ENCODE peak calls at places on chromosomes 4 and X, in nine cellular contexts. One of them, this sample, is unnamed. For H3K4me1 and H3K36me3, the result is how much of the 10 kb centered on the place peaks cover.

GRCh38 chr4:159006202-159006601 is 96.7 kb upstream of the RAPGEF2 start:
- DNase-seq in tibial artery: no peak
- DNase-seq in mammary epithelial cell: peak
- DNase-seq in colonic mucosa: peak
- DNase-seq in K562: no peak
- DNase-seq in CD8-positive, alpha-beta T cell: no peak
- DNase-seq in fibroblast of lung: peak
- DNase-seq in pancreas: no peak
- DNase-seq in SK-N-SH: no peak
- DNase-seq in this sample: no peak

GRCh38 chr4:107183155-107183774 is 147.2 kb upstream of the DKK2 start:
- DNase-seq in fibroblast of lung: peak
- DNase-seq in SK-N-SH: peak
- DNase-seq in pancreas: no peak
- DNase-seq in mammary epithelial cell: peak
- DNase-seq in colonic mucosa: peak
- DNase-seq in K562: peak
- DNase-seq in CD8-positive, alpha-beta T cell: no peak
- DNase-seq in tibial artery: no peak
- DNase-seq in this sample: peak

GRCh38 chr4:82382756-82383155 is 9.0 kb upstream of the HNRNPD start:
- DNase-seq in pancreas: no peak
- DNase-seq in colonic mucosa: no peak
- DNase-seq in SK-N-SH: no peak
- DNase-seq in tibial artery: no peak
- DNase-seq in K562: no peak
- DNase-seq in CD8-positive, alpha-beta T cell: no peak
- DNase-seq in mammary epithelial cell: no peak
- DNase-seq in fibroblast of lung: no peak
- DNase-seq in this sample: no peak

GRCh38 chr4:109559983-109560686 is at the start of gene MCUB:
- DNase-seq in fibroblast of lung: peak
- DNase-seq in CD8-positive, alpha-beta T cell: peak
- DNase-seq in colonic mucosa: peak
- DNase-seq in tibial artery: peak
- DNase-seq in mammary epithelial cell: peak
- DNase-seq in SK-N-SH: peak
- DNase-seq in K562: peak
- DNase-seq in pancreas: peak
- DNase-seq in this sample: peak

GRCh38 chrX:130082244-130083106 is 27.8 kb downstream of the ELF4 start:
- DNase-seq in pancreas: no peak
- DNase-seq in K562: peak
- DNase-seq in fibroblast of lung: no peak
- DNase-seq in SK-N-SH: no peak
- DNase-seq in colonic mucosa: no peak
- DNase-seq in CD8-positive, alpha-beta T cell: peak
- DNase-seq in tibial artery: peak
- DNase-seq in mammary epithelial cell: no peak
- DNase-seq in this sample: no peak

GRCh38 chr4:140937866-140938265 is 181.7 kb upstream of the TBC1D9 start:
- DNase-seq in pancreas: no peak
- DNase-seq in tibial artery: no peak
- DNase-seq in CD8-positive, alpha-beta T cell: no peak
- DNase-seq in SK-N-SH: peak
- DNase-seq in fibroblast of lung: peak
- DNase-seq in K562: no peak
- DNase-seq in colonic mucosa: no peak
- DNase-seq in mammary epithelial cell: no peak
- DNase-seq in this sample: no peak

GRCh38 chr4:168993724-168994510 is 16.1 kb downstream of the CBR4 start:
- DNase-seq in fibroblast of lung: peak
- DNase-seq in SK-N-SH: no peak
- DNase-seq in colonic mucosa: no peak
- DNase-seq in mammary epithelial cell: peak
- DNase-seq in K562: no peak
- DNase-seq in tibial artery: no peak
- DNase-seq in CD8-positive, alpha-beta T cell: no peak
- DNase-seq in pancreas: no peak
- DNase-seq in this sample: no peak

GRCh38 chrX:136262812-136263315 is 11.7 kb upstream of the MAP7D3 start:
- DNase-seq in mammary epithelial cell: no peak
- DNase-seq in tibial artery: no peak
- DNase-seq in fibroblast of lung: no peak
- DNase-seq in pancreas: no peak
- DNase-seq in K562: no peak
- DNase-seq in CD8-positive, alpha-beta T cell: no peak
- DNase-seq in SK-N-SH: no peak
- DNase-seq in colonic mucosa: no peak
- DNase-seq in this sample: no peak

GRCh38 chr4:73303711-73304110 is 45.1 kb upstream of the ANKRD17 start:
- DNase-seq in mammary epithelial cell: no peak
- DNase-seq in fibroblast of lung: no peak
- DNase-seq in CD8-positive, alpha-beta T cell: no peak
- DNase-seq in colonic mucosa: no peak
- DNase-seq in K562: no peak
- DNase-seq in SK-N-SH: no peak
- DNase-seq in pancreas: no peak
- DNase-seq in tibial artery: no peak
- DNase-seq in this sample: no peak

GRCh38 chr4:127634181-127634580 is 1.4 kb downstream of the INTU start:
- DNase-seq in pancreas: no peak
- DNase-seq in colonic mucosa: no peak
- DNase-seq in mammary epithelial cell: no peak
- DNase-seq in tibial artery: no peak
- DNase-seq in CD8-positive, alpha-beta T cell: no peak
- DNase-seq in fibroblast of lung: peak
- DNase-seq in K562: no peak
- DNase-seq in SK-N-SH: no peak
- DNase-seq in this sample: no peak

GRCh38 chr4:39908284-39908683 is 69.4 kb downstream of the PDS5A start:
- DNase-seq in K562: no peak
- DNase-seq in colonic mucosa: no peak
- DNase-seq in SK-N-SH: no peak
- DNase-seq in fibroblast of lung: peak
- DNase-seq in tibial artery: no peak
- DNase-seq in pancreas: no peak
- DNase-seq in mammary epithelial cell: no peak
- DNase-seq in CD8-positive, alpha-beta T cell: no peak
- DNase-seq in this sample: no peak

GRCh38 chr4:183960912-183961569 is 55.9 kb downstream of the STOX2 start:
- DNase-seq in colonic mucosa: no peak
- DNase-seq in mammary epithelial cell: no peak
- DNase-seq in pancreas: peak
- DNase-seq in tibial artery: no peak
- DNase-seq in CD8-positive, alpha-beta T cell: no peak
- DNase-seq in fibroblast of lung: no peak
- DNase-seq in SK-N-SH: no peak
- DNase-seq in K562: no peak
- DNase-seq in this sample: no peak

GRCh38 chrX:28639502-28639901 is 52.3 kb downstream of the IL1RAPL1 start:
- DNase-seq in colonic mucosa: no peak
- DNase-seq in SK-N-SH: no peak
- DNase-seq in CD8-positive, alpha-beta T cell: no peak
- DNase-seq in pancreas: no peak
- DNase-seq in K562: no peak
- DNase-seq in tibial artery: no peak
- DNase-seq in fibroblast of lung: peak
- DNase-seq in mammary epithelial cell: peak
- DNase-seq in this sample: no peak

GRCh38 chr4:103098746-103099421 is 750 bp downstream of the BDH2 start:
- DNase-seq in fibroblast of lung: no peak
- DNase-seq in pancreas: no peak
- DNase-seq in mammary epithelial cell: no peak
- DNase-seq in K562: no peak
- DNase-seq in tibial artery: no peak
- DNase-seq in SK-N-SH: no peak
- DNase-seq in colonic mucosa: no peak
- DNase-seq in CD8-positive, alpha-beta T cell: no peak
- DNase-seq in this sample: no peak

GRCh38 chr4:3420606-3420955 is 21.2 kb upstream of the HGFAC start:
- DNase-seq in K562: no peak
- DNase-seq in pancreas: no peak
- DNase-seq in fibroblast of lung: no peak
- DNase-seq in mammary epithelial cell: no peak
- DNase-seq in CD8-positive, alpha-beta T cell: no peak
- DNase-seq in SK-N-SH: no peak
- DNase-seq in colonic mucosa: no peak
- DNase-seq in tibial artery: peak
- DNase-seq in this sample: no peak

GRCh38 chr4:184939978-184940377 is 78.3 kb upstream of the HELT start:
- DNase-seq in colonic mucosa: no peak
- DNase-seq in K562: no peak
- DNase-seq in pancreas: no peak
- DNase-seq in SK-N-SH: no peak
- DNase-seq in CD8-positive, alpha-beta T cell: no peak
- DNase-seq in fibroblast of lung: no peak
- DNase-seq in mammary epithelial cell: no peak
- DNase-seq in tibial artery: no peak
- DNase-seq in this sample: no peak

GRCh38 chrX:51891245-51891644 is 2.2 kb upstream of the MAGED1 start:
- DNase-seq in fibroblast of lung: no peak
- DNase-seq in K562: no peak
- DNase-seq in colonic mucosa: no peak
- DNase-seq in SK-N-SH: no peak
- DNase-seq in tibial artery: no peak
- DNase-seq in mammary epithelial cell: no peak
- DNase-seq in pancreas: no peak
- DNase-seq in CD8-positive, alpha-beta T cell: no peak
- DNase-seq in this sample: no peak
- H3K4me3 ChIP-seq in fibroblast of lung: no peak
- H3K4me3 ChIP-seq in K562: no peak
- H3K4me3 ChIP-seq in colonic mucosa: no peak
- H3K4me3 ChIP-seq in SK-N-SH: no peak
- H3K4me3 ChIP-seq in tibial artery: no peak
- H3K4me3 ChIP-seq in mammary epithelial cell: no peak
- H3K4me3 ChIP-seq in pancreas: no peak
- H3K4me3 ChIP-seq in CD8-positive, alpha-beta T cell: no peak
- H3K4me3 ChIP-seq in this sample: no peak

GRCh38 chr4:99404595-99405287 is 30.4 kb downstream of the ADH7 start:
- DNase-seq in SK-N-SH: no peak
- DNase-seq in fibroblast of lung: peak
- DNase-seq in colonic mucosa: no peak
- DNase-seq in K562: no peak
- DNase-seq in mammary epithelial cell: peak
- DNase-seq in CD8-positive, alpha-beta T cell: no peak
- DNase-seq in pancreas: no peak
- DNase-seq in tibial artery: no peak
- DNase-seq in this sample: no peak
- H3K4me1 ChIP-seq in SK-N-SH: under half
- H3K4me1 ChIP-seq in fibroblast of lung: under half
- H3K4me1 ChIP-seq in colonic mucosa: under half
- H3K4me1 ChIP-seq in K562: under half
- H3K4me1 ChIP-seq in mammary epithelial cell: under half
- H3K4me1 ChIP-seq in CD8-positive, alpha-beta T cell: under half
- H3K4me1 ChIP-seq in pancreas: under half
- H3K4me1 ChIP-seq in tibial artery: under half
- H3K4me1 ChIP-seq in this sample: under half

GRCh38 chr4:143203577-143203976 is 18.9 kb downstream of the USP38 start:
- DNase-seq in mammary epithelial cell: no peak
- DNase-seq in fibroblast of lung: no peak
- DNase-seq in pancreas: no peak
- DNase-seq in K562: no peak
- DNase-seq in SK-N-SH: no peak
- DNase-seq in CD8-positive, alpha-beta T cell: no peak
- DNase-seq in tibial artery: no peak
- DNase-seq in colonic mucosa: no peak
- DNase-seq in this sample: no peak
- H3K36me3 ChIP-seq in mammary epithelial cell: under half
- H3K36me3 ChIP-seq in fibroblast of lung: under half
- H3K36me3 ChIP-seq in pancreas: under half
- H3K36me3 ChIP-seq in K562: half or more
- H3K36me3 ChIP-seq in SK-N-SH: half or more
- H3K36me3 ChIP-seq in CD8-positive, alpha-beta T cell: under half
- H3K36me3 ChIP-seq in tibial artery: half or more
- H3K36me3 ChIP-seq in colonic mucosa: under half
- H3K36me3 ChIP-seq in this sample: under half

GRCh38 chrX:153884136-153885076 is 1.6 kb downstream of the L1CAM start:
- DNase-seq in CD8-positive, alpha-beta T cell: no peak
- DNase-seq in fibroblast of lung: no peak
- DNase-seq in pancreas: no peak
- DNase-seq in SK-N-SH: no peak
- DNase-seq in K562: no peak
- DNase-seq in mammary epithelial cell: peak
- DNase-seq in colonic mucosa: no peak
- DNase-seq in tibial artery: no peak
- DNase-seq in this sample: no peak
- H3K4me3 ChIP-seq in CD8-positive, alpha-beta T cell: no peak
- H3K4me3 ChIP-seq in fibroblast of lung: no peak
- H3K4me3 ChIP-seq in pancreas: no peak
- H3K4me3 ChIP-seq in SK-N-SH: no peak
- H3K4me3 ChIP-seq in K562: no peak
- H3K4me3 ChIP-seq in mammary epithelial cell: peak
- H3K4me3 ChIP-seq in colonic mucosa: no peak
- H3K4me3 ChIP-seq in tibial artery: no peak
- H3K4me3 ChIP-seq in this sample: no peak

GRCh38 chr4:151690884-151691283 is 69.9 kb downstream of the GATB start:
- DNase-seq in CD8-positive, alpha-beta T cell: no peak
- DNase-seq in tibial artery: no peak
- DNase-seq in pancreas: no peak
- DNase-seq in SK-N-SH: peak
- DNase-seq in K562: no peak
- DNase-seq in mammary epithelial cell: no peak
- DNase-seq in colonic mucosa: no peak
- DNase-seq in fibroblast of lung: peak
- DNase-seq in this sample: no peak
- H3K4me1 ChIP-seq in CD8-positive, alpha-beta T cell: under half
- H3K4me1 ChIP-seq in tibial artery: under half
- H3K4me1 ChIP-seq in pancreas: under half
- H3K4me1 ChIP-seq in SK-N-SH: under half
- H3K4me1 ChIP-seq in K562: under half
- H3K4me1 ChIP-seq in mammary epithelial cell: under half
- H3K4me1 ChIP-seq in colonic mucosa: under half
- H3K4me1 ChIP-seq in fibroblast of lung: under half
- H3K4me1 ChIP-seq in this sample: under half

GRCh38 chrX:154470914-154471568 is 8.0 kb downstream of the LAGE3 start:
- DNase-seq in mammary epithelial cell: no peak
- DNase-seq in CD8-positive, alpha-beta T cell: no peak
- DNase-seq in SK-N-SH: no peak
- DNase-seq in fibroblast of lung: no peak
- DNase-seq in tibial artery: no peak
- DNase-seq in pancreas: no peak
- DNase-seq in K562: no peak
- DNase-seq in colonic mucosa: no peak
- DNase-seq in this sample: no peak
- H3K36me3 ChIP-seq in mammary epithelial cell: under half
- H3K36me3 ChIP-seq in CD8-positive, alpha-beta T cell: under half
- H3K36me3 ChIP-seq in SK-N-SH: under half
- H3K36me3 ChIP-seq in fibroblast of lung: under half
- H3K36me3 ChIP-seq in tibial artery: half or more
- H3K36me3 ChIP-seq in pancreas: under half
- H3K36me3 ChIP-seq in K562: half or more
- H3K36me3 ChIP-seq in colonic mucosa: under half
- H3K36me3 ChIP-seq in this sample: half or more

This sample was measured in HAP-1.